ENCODE peak calls at places on chromosomes 2 and 18, in seven cellular contexts. One of them, this sample, is unnamed.
A peak's percentile ranks its signal among the peaks of the same experiment; 100 is the strongest.

GRCh38 chr18:22682720-22683119 is 250.4 kb upstream of the RBBP8 start:
- DNase-seq in ELF-1: no peak
- DNase-seq in HFFc6: no peak
- DNase-seq in myocyte: no peak
- DNase-seq in cardiac fibroblast: no peak
- DNase-seq in anterior cingulate cortex: no peak
- DNase-seq in mesenteric fat pad: no peak
- DNase-seq in this sample: no peak

GRCh38 chr2:1539973-1540372 is 126.7 kb downstream of the TPO start:
- DNase-seq in mesenteric fat pad: no peak
- DNase-seq in myocyte: no peak
- DNase-seq in HFFc6: no peak
- DNase-seq in ELF-1: no peak
- DNase-seq in anterior cingulate cortex: no peak
- DNase-seq in cardiac fibroblast: no peak
- DNase-seq in this sample: no peak

GRCh38 chr2:81576713-81577112 is 1272.2 kb upstream of the LRRTM1 start:
- DNase-seq in anterior cingulate cortex: no peak
- DNase-seq in mesenteric fat pad: no peak
- DNase-seq in HFFc6: no peak
- DNase-seq in ELF-1: no peak
- DNase-seq in myocyte: no peak
- DNase-seq in cardiac fibroblast: no peak
- DNase-seq in this sample: no peak

GRCh38 chr2:46872876-46873631 is 42.6 kb downstream of the MCFD2 start:
- DNase-seq in ELF-1: no peak
- DNase-seq in HFFc6: peak; percentile 30
- DNase-seq in myocyte: peak; percentile 24
- DNase-seq in mesenteric fat pad: no peak
- DNase-seq in anterior cingulate cortex: no peak
- DNase-seq in cardiac fibroblast: no peak
- DNase-seq in this sample: peak; percentile 13

GRCh38 chr2:85722519-85722918 is 28.4 kb downstream of the GNLY start:
- DNase-seq in cardiac fibroblast: no peak
- DNase-seq in ELF-1: no peak
- DNase-seq in anterior cingulate cortex: no peak
- DNase-seq in mesenteric fat pad: peak; percentile 30
- DNase-seq in myocyte: no peak
- DNase-seq in HFFc6: no peak
- DNase-seq in this sample: no peak

GRCh38 chr2:48448274-48449061 is 81.5 kb upstream of the STON1 start:
- DNase-seq in anterior cingulate cortex: no peak
- DNase-seq in HFFc6: peak; percentile 87
- DNase-seq in myocyte: peak; percentile 78
- DNase-seq in cardiac fibroblast: peak; percentile 91
- DNase-seq in mesenteric fat pad: no peak
- DNase-seq in ELF-1: no peak
- DNase-seq in this sample: peak; percentile 79

GRCh38 chr18:80183273-80184050 is 63.9 kb downstream of the PARD6G start:
- DNase-seq in cardiac fibroblast: no peak
- DNase-seq in myocyte: no peak
- DNase-seq in ELF-1: no peak
- DNase-seq in mesenteric fat pad: no peak
- DNase-seq in anterior cingulate cortex: no peak
- DNase-seq in HFFc6: no peak
- DNase-seq in this sample: no peak

GRCh38 chr2:222730346-222731065 is 59.0 kb downstream of the MOGAT1 start:
- DNase-seq in ELF-1: no peak
- DNase-seq in mesenteric fat pad: no peak
- DNase-seq in myocyte: no peak
- DNase-seq in anterior cingulate cortex: no peak
- DNase-seq in HFFc6: no peak
- DNase-seq in cardiac fibroblast: no peak
- DNase-seq in this sample: no peak

GRCh38 chr2:172974762-172975161 is 100.9 kb upstream of the MAP3K20 start:
- DNase-seq in HFFc6: no peak
- DNase-seq in ELF-1: no peak
- DNase-seq in anterior cingulate cortex: no peak
- DNase-seq in myocyte: no peak
- DNase-seq in cardiac fibroblast: no peak
- DNase-seq in mesenteric fat pad: no peak
- DNase-seq in this sample: no peak

GRCh38 chr18:68713791-68714190 is 1.1 kb downstream of the TMX3 start:
- DNase-seq in ELF-1: no peak
- DNase-seq in anterior cingulate cortex: no peak
- DNase-seq in cardiac fibroblast: peak; percentile 52
- DNase-seq in myocyte: no peak
- DNase-seq in HFFc6: no peak
- DNase-seq in mesenteric fat pad: no peak
- DNase-seq in this sample: no peak

This sample was measured in LHCN-M2.